ENCODE peak calls at places on chromosome 9, in four cellular contexts. H is thyroid gland, N is sigmoid colon, F is heart left ventricle. I is an unnamed sample.
A peak's percentile ranks its signal among the peaks of the same experiment; 100 is the strongest.

GRCh38 chr9:131666779-131667178 is 73.1 kb downstream of the RAPGEF1 start:
- DNase-seq in H (no peak), N (no peak), F (no peak), I (no peak)

GRCh38 chr9:126206099-126206498 is 120.5 kb upstream of the MVB12B start:
- DNase-seq in N (no peak), H (no peak), F (no peak), I (no peak)

GRCh38 chr9:131670247-131670681 is 69.6 kb downstream of the RAPGEF1 start:
- DNase-seq in F (peak; percentile 78), H (no peak), N (peak; percentile 90), I (no peak)

GRCh38 chr9:69090140-69090750 is 54.7 kb downstream of the FXN start:
- DNase-seq in N (no peak), F (no peak), H (no peak), I (no peak)

GRCh38 chr9:129483467-129484324 is 137.2 kb downstream of the C9orf50 start:
- DNase-seq in N (peak; percentile 98), H (peak; percentile 98), F (peak; percentile 91), I (peak; percentile 89)

GRCh38 chr9:5269249-5269715 is 35.2 kb downstream of the RLN2 start:
- DNase-seq in N (no peak), F (no peak), H (no peak), I (no peak)

GRCh38 chr9:80554856-80555255 is 983.1 kb downstream of the TLE4 start:
- DNase-seq in H (no peak), F (no peak), N (no peak), I (no peak)

GRCh38 chr9:133148351-133149129 is 15.2 kb downstream of the GBGT1 start:
- DNase-seq in H (peak; percentile 67), F (no peak), N (peak; percentile 88), I (peak; percentile 52)

GRCh38 chr9:80522465-80522864 is 950.7 kb downstream of the TLE4 start:
- DNase-seq in H (no peak), F (no peak), N (no peak), I (no peak)

GRCh38 chr9:4973246-4973645 is 11.8 kb upstream of the JAK2 start:
- DNase-seq in H (no peak), F (no peak), N (no peak), I (no peak)

GRCh38 chr9:33437898-33438297 is 9.5 kb downstream of the AQP3 start:
- DNase-seq in H (no peak), F (no peak), N (no peak), I (no peak)

GRCh38 chr9:13113201-13113600 is 166.3 kb downstream of the MPDZ start:
- DNase-seq in N (no peak), F (no peak), H (no peak), I (no peak)

GRCh38 chr9:75087279-75087823 is 604 bp downstream of the NMRK1 start:
- DNase-seq in F (no peak), H (peak; percentile 76), N (no peak), I (peak; percentile 56)
- TF ChIP-seq POLR2A in F (no peak), H (no peak), N (no peak), I (no peak)

DNA sequence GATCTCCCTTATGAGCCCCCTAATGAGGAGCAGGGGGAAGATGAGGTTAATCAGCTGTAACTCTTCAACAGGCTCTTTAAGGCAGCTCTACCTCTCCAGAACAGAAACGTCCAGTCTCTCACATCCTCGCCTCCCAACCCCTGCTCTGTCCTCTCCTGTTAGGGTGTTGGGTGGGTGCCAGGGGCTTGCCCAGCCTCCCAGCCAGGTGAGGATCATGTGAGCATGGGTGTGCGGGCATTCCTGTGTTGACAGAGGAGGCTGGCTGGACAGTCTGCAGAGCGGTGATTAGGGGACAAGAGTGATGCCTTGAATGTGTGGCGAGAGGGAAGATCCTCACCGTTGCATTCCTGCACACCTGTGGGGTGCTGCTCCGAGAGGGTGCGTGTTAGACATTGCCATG is 51.7 kb downstream of the CCDC180 start:
- DNase-seq in F (no peak), N (no peak), H (peak; percentile 94), I (no peak)
- H3K4me1 ChIP-seq in F (no peaks in the 10 kb centered on the region), N (no peaks in the 10 kb centered on the region), H (peaks cover 18% of the 10 kb centered on the region), I (no peaks in the 10 kb centered on the region)

DNA sequence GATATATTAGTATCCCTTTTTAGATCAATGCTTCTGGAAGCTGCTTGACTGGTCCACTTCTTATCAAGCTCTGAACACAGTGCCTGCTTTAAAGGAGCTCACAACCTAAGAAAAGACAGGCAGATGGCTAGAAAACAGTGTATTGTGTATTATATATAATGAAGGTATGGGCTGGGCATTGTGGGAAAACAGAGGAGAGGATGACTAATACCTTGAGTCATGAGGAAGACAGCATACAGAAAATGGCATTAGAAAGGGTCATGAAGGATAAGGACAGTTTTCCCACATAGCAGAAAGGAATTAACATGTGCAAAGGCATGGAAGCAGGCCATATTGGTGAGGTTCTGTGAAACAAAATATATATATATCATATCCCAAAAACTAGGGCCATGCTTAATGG is 309.6 kb downstream of the MLLT3 start:
- DNase-seq in N (no peak), F (no peak), H (no peak), I (no peak)
- H3K27ac ChIP-seq in N (no peak overlapping the region), F (no peak overlapping the region), H (no peak overlapping the region), I (no peak overlapping the region)

GRCh38 chr9:35689601-35690446 is at the start of gene TPM2:
- DNase-seq in F (peak; percentile 87), H (peak; percentile 28), N (peak; percentile 96), I (peak; percentile 51)
- TF ChIP-seq POLR2A in F (peak; percentile 42), H (no peak), N (peak; percentile 91), I (peak; percentile 85)

DNA sequence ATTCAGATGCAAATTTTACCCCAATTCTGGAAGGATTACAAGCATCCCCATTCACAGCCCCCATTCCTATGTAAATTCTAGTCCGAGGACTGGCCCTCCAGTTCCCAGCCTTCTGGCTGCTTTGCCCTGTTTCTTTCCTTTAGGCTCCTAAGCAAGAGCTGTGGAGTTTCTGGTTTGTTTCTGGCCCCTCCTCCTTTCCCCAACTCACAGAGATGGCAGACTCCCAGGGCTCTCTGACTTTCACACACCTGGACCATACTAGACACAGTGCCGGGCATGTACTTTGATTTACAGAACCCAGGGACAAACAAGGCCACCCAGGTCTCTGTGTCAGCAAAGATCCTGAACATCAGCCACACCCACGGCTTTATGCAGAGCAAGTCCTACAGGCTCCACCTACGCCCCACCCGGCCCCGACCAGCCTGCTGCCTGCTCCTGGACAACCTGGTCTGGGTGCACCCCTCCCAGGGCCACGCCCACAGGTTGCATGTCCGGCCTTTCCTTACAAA is 62.5 kb downstream of the SEMA4D start:
- DNase-seq in H (peak; percentile 47), N (no peak), F (no peak), I (no peak)
- H3K4me1 ChIP-seq in H (peaks cover 48% of the 10 kb centered on the region), N (peaks cover 4% of the 10 kb centered on the region), F (no peaks in the 10 kb centered on the region), I (peaks cover 22% of the 10 kb centered on the region)

DNA sequence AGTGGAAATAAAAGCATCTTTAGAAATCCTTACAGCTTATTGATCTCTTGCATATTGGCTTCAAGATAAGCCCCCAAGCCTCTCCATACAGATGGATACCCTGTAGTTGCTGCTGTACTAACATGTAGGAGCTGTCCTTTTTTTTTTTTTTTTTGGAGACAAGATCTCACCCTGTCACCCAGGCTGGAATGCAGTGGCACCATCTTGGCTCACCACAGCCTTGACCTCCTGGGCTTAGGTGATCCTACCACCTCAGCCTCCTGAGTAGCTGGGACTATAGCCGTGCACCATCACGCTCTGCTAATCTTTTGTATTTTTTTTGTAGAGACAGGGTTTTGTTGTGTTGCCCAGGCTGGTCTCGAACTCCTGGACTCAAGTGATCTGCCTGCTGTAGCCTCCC is 35.4 kb downstream of the SNX30 start:
- DNase-seq in F (no peak), H (no peak), N (no peak), I (no peak)
- H3K27ac ChIP-seq in F (no peak overlapping the region), H (no peak overlapping the region), N (no peak overlapping the region), I (no peak overlapping the region)

DNA sequence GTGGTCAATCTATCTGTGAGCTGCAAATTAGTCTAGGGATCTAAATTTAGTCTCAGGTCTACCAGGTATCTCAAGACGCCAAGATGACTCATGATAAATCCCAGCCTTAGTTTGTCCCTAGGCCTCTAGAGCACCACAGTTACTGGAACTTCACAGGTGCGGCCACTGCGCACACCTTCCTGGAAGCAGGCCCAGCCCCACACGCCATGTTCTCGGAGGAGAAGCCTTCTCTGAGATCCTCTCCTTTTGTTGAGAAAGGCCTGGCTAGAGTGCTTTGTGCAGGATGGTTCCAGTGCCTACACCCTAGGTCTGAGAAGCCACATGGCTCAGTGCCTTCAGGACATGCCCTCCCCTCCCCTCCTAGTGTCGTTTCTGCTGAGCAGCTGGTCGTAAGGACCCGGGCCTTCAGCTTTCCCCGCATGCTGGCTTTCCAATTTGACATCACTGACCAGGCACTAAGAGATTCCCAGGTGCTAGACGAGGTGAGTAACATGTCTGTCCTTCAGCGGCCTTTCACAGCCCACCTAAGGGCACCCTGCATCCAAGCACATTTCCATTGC is 51.9 kb downstream of the IPPK start:
- DNase-seq in H (no peak), F (no peak), N (peak; percentile 48), I (no peak)
- TF ChIP-seq POLR2A in H (no peak), F (no peak), N (no peak), I (no peak)